ENCODE peak calls at places on chromosomes 12 and 14, in six cellular contexts. One of them, this sample, is unnamed.

GRCh38 chr12:128786741-128787391 is 36.9 kb downstream of the SLC15A4 start:
- DNase-seq in choroid plexus epithelial cell: no peak
- DNase-seq in astrocyte: no peak
- DNase-seq in A549: no peak
- DNase-seq in Calu3: no peak
- DNase-seq in GM12864: no peak
- DNase-seq in this sample: no peak

GRCh38 chr14:77409131-77409533 is 14.2 kb downstream of the NOXRED1 start:
- DNase-seq in astrocyte: no peak
- DNase-seq in Calu3: peak
- DNase-seq in choroid plexus epithelial cell: peak
- DNase-seq in A549: peak
- DNase-seq in GM12864: peak
- DNase-seq in this sample: no peak

GRCh38 chr12:120265483-120266179 is at the start of gene PXN:
- DNase-seq in GM12864: peak
- DNase-seq in A549: peak
- DNase-seq in Calu3: peak
- DNase-seq in choroid plexus epithelial cell: peak
- DNase-seq in astrocyte: no peak
- DNase-seq in this sample: peak

GRCh38 chr14:64760146-64760755 is 56.0 kb downstream of the PLEKHG3 start:
- DNase-seq in astrocyte: peak
- DNase-seq in Calu3: peak
- DNase-seq in GM12864: peak
- DNase-seq in choroid plexus epithelial cell: peak
- DNase-seq in A549: peak
- DNase-seq in this sample: peak

GRCh38 chr14:68089146-68089715 is 269.7 kb downstream of the RAD51B start:
- DNase-seq in choroid plexus epithelial cell: peak
- DNase-seq in astrocyte: peak
- DNase-seq in Calu3: peak
- DNase-seq in A549: peak
- DNase-seq in GM12864: no peak
- DNase-seq in this sample: no peak

GRCh38 chr12:93317227-93317626 is 60.5 kb upstream of the NUDT4 start:
- DNase-seq in Calu3: peak
- DNase-seq in GM12864: no peak
- DNase-seq in choroid plexus epithelial cell: no peak
- DNase-seq in A549: peak
- DNase-seq in astrocyte: no peak
- DNase-seq in this sample: no peak

GRCh38 chr12:124381454-124382207 is 86.7 kb downstream of the RFLNA start:
- DNase-seq in A549: peak
- DNase-seq in choroid plexus epithelial cell: peak
- DNase-seq in GM12864: no peak
- DNase-seq in astrocyte: peak
- DNase-seq in Calu3: peak
- DNase-seq in this sample: no peak

GRCh38 chr14:37493606-37494005 is 101.4 kb downstream of the FOXA1 start:
- DNase-seq in Calu3: no peak
- DNase-seq in astrocyte: no peak
- DNase-seq in A549: no peak
- DNase-seq in choroid plexus epithelial cell: peak
- DNase-seq in GM12864: no peak
- DNase-seq in this sample: no peak

GRCh38 chr14:70442750-70443149 is 9.2 kb upstream of the ADAM21 start:
- DNase-seq in choroid plexus epithelial cell: no peak
- DNase-seq in A549: peak
- DNase-seq in Calu3: no peak
- DNase-seq in astrocyte: no peak
- DNase-seq in GM12864: no peak
- DNase-seq in this sample: no peak

GRCh38 chr12:63276537-63277365 is 125.8 kb upstream of the AVPR1A start:
- DNase-seq in Calu3: peak
- DNase-seq in choroid plexus epithelial cell: peak
- DNase-seq in astrocyte: no peak
- DNase-seq in GM12864: no peak
- DNase-seq in A549: peak
- DNase-seq in this sample: peak

GRCh38 chr12:6113691-6114475 is 10.6 kb downstream of the VWF start:
- DNase-seq in GM12864: no peak
- DNase-seq in A549: no peak
- DNase-seq in choroid plexus epithelial cell: no peak
- DNase-seq in Calu3: no peak
- DNase-seq in astrocyte: no peak
- DNase-seq in this sample: no peak

GRCh38 chr12:53268009-53268636 is at the start of gene ESPL1:
- DNase-seq in GM12864: peak
- DNase-seq in choroid plexus epithelial cell: peak
- DNase-seq in Calu3: peak
- DNase-seq in A549: peak
- DNase-seq in astrocyte: peak
- DNase-seq in this sample: peak

GRCh38 chr14:61129168-61129745 is 148.2 kb downstream of the SLC38A6 start:
- DNase-seq in A549: no peak
- DNase-seq in choroid plexus epithelial cell: no peak
- DNase-seq in Calu3: no peak
- DNase-seq in astrocyte: no peak
- DNase-seq in GM12864: no peak
- DNase-seq in this sample: no peak

GRCh38 chr12:99393763-99394162 is 253.8 kb upstream of the GARIN6 start:
- DNase-seq in choroid plexus epithelial cell: no peak
- DNase-seq in A549: no peak
- DNase-seq in GM12864: no peak
- DNase-seq in Calu3: no peak
- DNase-seq in astrocyte: no peak
- DNase-seq in this sample: no peak

GRCh38 chr14:104794641-104795467 is 694 bp downstream of the AKT1 start:
- DNase-seq in Calu3: peak
- DNase-seq in choroid plexus epithelial cell: peak
- DNase-seq in A549: no peak
- DNase-seq in GM12864: no peak
- DNase-seq in astrocyte: peak
- DNase-seq in this sample: no peak

GRCh38 chr12:123761841-123762714 is at the start of gene DNAH10:
- DNase-seq in A549: no peak
- DNase-seq in Calu3: peak
- DNase-seq in choroid plexus epithelial cell: peak
- DNase-seq in astrocyte: peak
- DNase-seq in GM12864: peak
- DNase-seq in this sample: peak

GRCh38 chr14:105935384-105935783 is 409.0 kb downstream of the TMEM121 start:
- DNase-seq in Calu3: no peak
- DNase-seq in astrocyte: no peak
- DNase-seq in GM12864: no peak
- DNase-seq in A549: no peak
- DNase-seq in choroid plexus epithelial cell: no peak
- DNase-seq in this sample: no peak

GRCh38 chr12:88816201-88816600 is 235.9 kb upstream of the KITLG start:
- DNase-seq in choroid plexus epithelial cell: no peak
- DNase-seq in GM12864: no peak
- DNase-seq in Calu3: no peak
- DNase-seq in astrocyte: peak
- DNase-seq in A549: no peak
- DNase-seq in this sample: no peak

GRCh38 chr12:132450391-132451171 is 39.4 kb upstream of the FBRSL1 start:
- DNase-seq in A549: no peak
- DNase-seq in choroid plexus epithelial cell: no peak
- DNase-seq in astrocyte: no peak
- DNase-seq in Calu3: no peak
- DNase-seq in GM12864: no peak
- DNase-seq in this sample: no peak

GRCh38 chr12:34406996-34407300 is 384.7 kb downstream of the ALG10 start:
- DNase-seq in Calu3: no peak
- DNase-seq in GM12864: no peak
- DNase-seq in A549: no peak
- DNase-seq in choroid plexus epithelial cell: no peak
- DNase-seq in astrocyte: no peak
- DNase-seq in this sample: peak

GRCh38 chr12:87756721-87757120 is 272.5 kb downstream of the C12orf50 start:
- DNase-seq in Calu3: no peak
- DNase-seq in choroid plexus epithelial cell: peak
- DNase-seq in A549: peak
- DNase-seq in astrocyte: no peak
- DNase-seq in GM12864: no peak
- DNase-seq in this sample: no peak

GRCh38 chr12:6768385-6769002 is 2.3 kb downstream of the PTMS start:
- DNase-seq in Calu3: no peak
- DNase-seq in A549: no peak
- DNase-seq in astrocyte: no peak
- DNase-seq in GM12864: no peak
- DNase-seq in choroid plexus epithelial cell: peak
- DNase-seq in this sample: peak

DNA sequence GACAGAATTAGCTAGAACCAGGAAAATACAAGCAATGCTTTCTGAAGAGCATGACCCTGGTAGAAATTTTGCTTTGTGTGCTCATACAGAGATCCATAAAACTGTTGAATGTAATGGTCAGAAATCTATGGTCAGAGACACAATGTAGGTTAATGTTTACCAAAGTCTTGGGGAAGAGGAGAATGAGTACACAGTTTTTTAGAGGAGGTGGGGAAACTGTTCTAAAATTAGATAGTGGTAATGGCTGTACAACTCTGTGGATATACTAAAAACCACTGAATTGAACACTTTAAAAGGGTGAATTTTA is 109.5 kb upstream of the ARHGAP5 start:
- DNase-seq in astrocyte: no peak
- DNase-seq in GM12864: no peak
- DNase-seq in choroid plexus epithelial cell: no peak
- DNase-seq in A549: no peak
- DNase-seq in Calu3: no peak
- DNase-seq in this sample: no peak
- TF ChIP-seq CTCF in astrocyte: no peak
- TF ChIP-seq CTCF in GM12864: no peak
- TF ChIP-seq CTCF in choroid plexus epithelial cell: no peak
- TF ChIP-seq CTCF in A549: no peak
- TF ChIP-seq CTCF in Calu3: no peak
- TF ChIP-seq CTCF in this sample: no peak

GRCh38 chr14:94748667-94749347 is 21.1 kb downstream of the GSC start:
- DNase-seq in choroid plexus epithelial cell: peak
- DNase-seq in GM12864: no peak
- DNase-seq in astrocyte: no peak
- DNase-seq in Calu3: peak
- DNase-seq in A549: peak
- DNase-seq in this sample: peak
- TF ChIP-seq CTCF in choroid plexus epithelial cell: peak
- TF ChIP-seq CTCF in GM12864: peak
- TF ChIP-seq CTCF in astrocyte: peak
- TF ChIP-seq CTCF in Calu3: peak
- TF ChIP-seq CTCF in A549: peak
- TF ChIP-seq CTCF in this sample: peak

GRCh38 chr12:10069099-10069498 is 29.7 kb downstream of the CLEC1A start:
- DNase-seq in GM12864: no peak
- DNase-seq in Calu3: no peak
- DNase-seq in A549: no peak
- DNase-seq in choroid plexus epithelial cell: no peak
- DNase-seq in astrocyte: peak
- DNase-seq in this sample: no peak
- TF ChIP-seq CTCF in GM12864: no peak
- TF ChIP-seq CTCF in Calu3: no peak
- TF ChIP-seq CTCF in A549: no peak
- TF ChIP-seq CTCF in choroid plexus epithelial cell: no peak
- TF ChIP-seq CTCF in astrocyte: no peak
- TF ChIP-seq CTCF in this sample: no peak

DNA sequence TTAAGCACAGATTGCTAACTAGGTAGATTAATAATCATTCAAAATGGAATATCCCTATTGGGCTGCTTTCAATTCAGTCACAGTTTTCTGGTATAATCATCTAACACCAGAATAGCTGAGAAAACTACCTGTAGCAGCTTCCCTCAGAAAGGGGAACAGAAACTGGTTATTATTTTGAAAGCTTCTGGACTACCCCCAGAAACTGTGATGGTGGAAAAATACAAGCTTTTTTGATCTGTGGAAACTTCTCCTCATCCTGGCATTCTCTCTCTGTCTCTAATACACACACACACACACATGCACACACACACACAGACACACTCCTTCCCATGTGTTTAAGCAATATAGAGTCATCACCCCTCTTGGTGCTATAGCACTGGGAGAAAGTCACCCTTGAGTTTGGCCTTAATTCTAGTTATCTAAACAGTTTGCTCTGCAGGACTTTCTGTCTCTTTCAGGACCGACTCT is 251.5 kb upstream of the LMO3 start:
- DNase-seq in choroid plexus epithelial cell: no peak
- DNase-seq in Calu3: no peak
- DNase-seq in astrocyte: no peak
- DNase-seq in GM12864: no peak
- DNase-seq in A549: no peak
- DNase-seq in this sample: no peak
- TF ChIP-seq CTCF in choroid plexus epithelial cell: no peak
- TF ChIP-seq CTCF in Calu3: no peak
- TF ChIP-seq CTCF in astrocyte: no peak
- TF ChIP-seq CTCF in GM12864: no peak
- TF ChIP-seq CTCF in A549: no peak
- TF ChIP-seq CTCF in this sample: no peak

GRCh38 chr12:12890815-12891645 is at the start of gene GPRC5A:
- DNase-seq in choroid plexus epithelial cell: peak
- DNase-seq in GM12864: no peak
- DNase-seq in Calu3: peak
- DNase-seq in astrocyte: peak
- DNase-seq in A549: peak
- DNase-seq in this sample: peak
- TF ChIP-seq CTCF in choroid plexus epithelial cell: peak
- TF ChIP-seq CTCF in GM12864: no peak
- TF ChIP-seq CTCF in Calu3: no peak
- TF ChIP-seq CTCF in astrocyte: peak
- TF ChIP-seq CTCF in A549: peak
- TF ChIP-seq CTCF in this sample: no peak

This sample was measured in glutamatergic neuron.